ENCODE peak calls at places on chromosome 6, in four cellular contexts. P is HCT116, D is K562, U is SK-N-SH. J is an unnamed sample.

GRCh38 chr6:123338394-123338793 is 298.4 kb downstream of the TRDN start:
- DNase-seq in P (no peak), D (no peak), U (no peak), J (no peak)

GRCh38 chr6:54286141-54286540 is 22.1 kb upstream of the TINAG start:
- DNase-seq in P (no peak), D (no peak), U (no peak), J (no peak)

GRCh38 chr6:39568896-39569295 is 156.3 kb downstream of the KIF6 start:
- DNase-seq in P (no peak), D (no peak), U (no peak), J (no peak)

GRCh38 chr6:32517654-32518445 is 12.2 kb downstream of the HLA-DRB5 start:
- DNase-seq in P (no peak), D (no peak), U (no peak), J (no peak)

GRCh38 chr6:134443009-134443408 is 125.1 kb upstream of the SGK1 start:
- DNase-seq in P (no peak), D (no peak), U (no peak), J (no peak)

GRCh38 chr6:49964064-49964463 is at the start of gene DEFB114:
- DNase-seq in P (no peak), D (no peak), U (no peak), J (no peak)

GRCh38 chr6:12602951-12603710 is 113.4 kb upstream of the PHACTR1 start:
- DNase-seq in P (peak; percentile 28), D (no peak), U (peak; percentile 34), J (peak; percentile 43)

GRCh38 chr6:150930816-150931215 is 65.3 kb downstream of the MTHFD1L start:
- DNase-seq in P (no peak), D (no peak), U (no peak), J (no peak)

GRCh38 chr6:88573561-88573960 is 389.9 kb downstream of the RNGTT start:
- DNase-seq in P (no peak), D (no peak), U (no peak), J (no peak)

GRCh38 chr6:30983439-30983838 is at the start of gene MUC21:
- DNase-seq in P (no peak), D (no peak), U (no peak), J (no peak)

GRCh38 chr6:7639427-7639826 is 49.4 kb downstream of the SNRNP48 start:
- DNase-seq in P (no peak), D (no peak), U (no peak), J (no peak)

GRCh38 chr6:8627085-8627861 is 191.9 kb upstream of the SLC35B3 start:
- DNase-seq in P (peak; percentile 44), D (no peak), U (no peak), J (no peak)

GRCh38 chr6:43120938-43121913 is 45.1 kb downstream of the PTK7 start:
- DNase-seq in P (peak; percentile 44), D (no peak), U (no peak), J (no peak)

GRCh38 chr6:23224540-23224939 is 655.2 kb downstream of the HDGFL1 start:
- DNase-seq in P (no peak), D (no peak), U (no peak), J (no peak)

GRCh38 chr6:23213651-23214050 is 644.3 kb downstream of the HDGFL1 start:
- DNase-seq in P (no peak), D (no peak), U (no peak), J (no peak)

GRCh38 chr6:23213193-23213592 is 643.8 kb downstream of the HDGFL1 start:
- DNase-seq in P (no peak), D (no peak), U (no peak), J (no peak)

GRCh38 chr6:23222724-23223123 is 653.4 kb downstream of the HDGFL1 start:
- DNase-seq in P (no peak), D (no peak), U (no peak), J (no peak)

GRCh38 chr6:23218751-23219150 is 649.4 kb downstream of the HDGFL1 start:
- DNase-seq in P (no peak), D (no peak), U (peak; percentile 71), J (no peak)
- TF ChIP-seq ELF1 in P (no peak), D (no peak), U (no peak), J (no peak)

GRCh38 chr6:166008441-166009369 is 158.9 kb downstream of the TBXT start:
- DNase-seq in P (no peak), D (no peak), U (peak; percentile 75), J (no peak)

GRCh38 chr6:166009385-166010031 is 158.1 kb downstream of the TBXT start:
- DNase-seq in P (no peak), D (no peak), U (no peak), J (no peak)

GRCh38 chr6:166005846-166006592 is 161.6 kb downstream of the TBXT start:
- DNase-seq in P (no peak), D (no peak), U (peak; percentile 91), J (no peak)

GRCh38 chr6:166006593-166007301 is 160.9 kb downstream of the TBXT start:
- DNase-seq in P (no peak), D (no peak), U (peak; percentile 46), J (no peak)

DNA sequence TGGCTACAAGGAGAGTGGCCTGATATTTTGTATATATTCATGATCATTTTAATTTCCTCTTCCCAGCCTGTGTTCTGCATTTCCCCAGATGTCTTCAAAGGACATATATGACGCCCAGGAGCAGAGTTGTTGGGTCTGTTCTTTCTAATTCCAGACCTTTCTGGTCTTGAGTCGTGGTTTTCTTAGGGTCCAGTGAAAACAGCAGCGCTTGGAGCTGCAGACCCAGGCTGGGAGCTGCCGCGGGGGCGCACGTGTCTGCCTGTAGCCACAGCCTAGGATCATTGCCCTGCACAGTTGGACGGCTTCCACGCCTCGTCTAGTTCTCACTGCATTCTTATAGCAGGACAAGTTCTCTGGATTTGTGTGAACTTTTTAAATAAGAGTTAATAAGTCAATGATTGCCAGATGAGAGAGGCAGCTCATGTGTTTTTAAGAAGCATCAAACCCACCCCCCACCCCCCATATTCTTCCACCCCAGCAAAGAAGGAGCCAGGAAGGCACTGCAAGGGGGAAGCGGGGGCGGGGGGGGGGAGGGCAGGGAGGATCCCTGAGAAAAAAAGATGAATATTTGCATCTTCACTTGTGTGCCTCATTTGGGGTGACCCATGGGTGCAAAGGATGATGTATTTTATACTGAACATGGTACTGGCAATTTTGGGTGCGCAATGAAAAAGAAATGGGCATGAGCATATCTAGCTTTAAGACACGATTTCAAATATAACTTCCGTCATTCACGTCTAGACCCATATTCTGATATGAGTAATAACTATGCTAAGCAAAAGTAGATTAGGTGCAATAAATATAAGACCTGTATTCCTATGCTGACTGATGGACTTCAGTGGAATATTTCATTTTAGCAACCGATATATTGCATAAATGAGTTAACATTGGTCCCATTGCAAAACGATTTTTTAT is 160.0 kb downstream of the TBXT start:
- DNase-seq in P (no peak), D (no peak), U (peak; percentile 55), J (no peak)
- TF ChIP-seq MAX in P (no peak), D (no peak), U (no peak), J (no peak)

DNA sequence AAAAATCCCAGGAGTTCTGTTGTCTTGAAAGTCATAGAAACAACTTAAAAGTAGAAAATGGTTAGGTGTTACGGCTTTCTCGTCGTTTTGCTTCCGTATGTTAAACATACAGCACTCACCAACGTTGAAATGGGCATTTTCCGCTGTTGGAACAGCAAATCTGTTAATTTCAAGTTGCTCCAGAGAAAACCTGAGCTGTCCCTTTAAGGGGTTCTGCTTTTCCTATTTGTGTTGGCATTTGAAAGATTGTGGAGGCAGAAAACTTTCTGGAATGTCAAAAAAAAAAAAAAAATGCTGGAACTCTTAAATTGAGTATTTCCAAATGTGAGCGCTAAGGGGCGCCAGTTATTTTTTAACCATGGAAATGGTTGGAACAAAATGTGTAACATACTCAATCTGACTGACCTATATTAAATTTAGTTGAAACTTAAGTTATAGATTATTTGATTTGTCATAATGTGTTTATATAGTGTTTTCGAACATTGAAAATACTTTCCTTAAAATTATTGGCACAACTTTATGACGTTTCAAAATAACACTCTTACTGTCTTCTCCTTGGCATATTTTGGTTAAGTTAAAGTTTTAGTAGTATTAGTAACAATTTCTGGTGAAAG is 2.2 kb downstream of the QKI start:
- DNase-seq in P (peak; percentile 33), D (no peak), U (no peak), J (peak; percentile 88)
- TF ChIP-seq ELF1 in P (no peak), D (no peak), U (no peak), J (no peak)

GRCh38 chr6:170347091-170347490 is 40.5 kb downstream of the FAM120B start:
- DNase-seq in P (no peak), D (no peak), U (no peak), J (no peak)
- TF ChIP-seq MAX in P (no peak), D (no peak), U (no peak), J (no peak)

GRCh38 chr6:26276841-26277648 is 88.0 kb upstream of the BTN3A2 start:
- DNase-seq in P (no peak), D (no peak), U (no peak), J (no peak)

GRCh38 chr6:26273673-26274595 is 91.1 kb upstream of the BTN3A2 start:
- DNase-seq in P (no peak), D (no peak), U (no peak), J (no peak)

GRCh38 chr6:26271640-26272090 is 93.3 kb upstream of the BTN3A2 start:
- DNase-seq in P (no peak), D (no peak), U (no peak), J (no peak)

GRCh38 chr6:26272171-26272631 is 92.8 kb upstream of the BTN3A2 start:
- DNase-seq in P (no peak), D (no peak), U (no peak), J (no peak)

GRCh38 chr6:26275663-26276062 is 89.3 kb upstream of the BTN3A2 start:
- DNase-seq in P (no peak), D (no peak), U (no peak), J (no peak)
- TF ChIP-seq ELF1 in P (no peak), D (no peak), U (no peak), J (no peak)

GRCh38 chr6:111871725-111872520 is 1.3 kb downstream of the FYN start:
- DNase-seq in P (no peak), D (peak; percentile 73), U (peak; percentile 71), J (peak; percentile 41)
- TF ChIP-seq MAX in P (no peak), D (no peak), U (no peak), J (no peak)

GRCh38 chr6:121664199-121664598 is 228.8 kb downstream of the GJA1 start:
- DNase-seq in P (no peak), D (no peak), U (no peak), J (no peak)

GRCh38 chr6:121670511-121670910 is 235.1 kb downstream of the GJA1 start:
- DNase-seq in P (no peak), D (no peak), U (no peak), J (no peak)

GRCh38 chr6:121663292-121663691 is 227.8 kb downstream of the GJA1 start:
- DNase-seq in P (no peak), D (no peak), U (no peak), J (no peak)

GRCh38 chr6:121668259-121668658 is 232.8 kb downstream of the GJA1 start:
- DNase-seq in P (no peak), D (no peak), U (no peak), J (no peak)

GRCh38 chr6:121666809-121667208 is 231.4 kb downstream of the GJA1 start:
- DNase-seq in P (peak; percentile 60), D (no peak), U (no peak), J (no peak)
- TF ChIP-seq ELF1 in P (no peak), D (no peak), U (no peak), J (no peak)

J was measured in HepG2.